ENCODE peak calls at places on chromosomes 4 and X, in six cellular contexts. G, Y, U, Z, W and D are unnamed samples.

GRCh38 chr4:15659768-15660394 is 4.7 kb upstream of the FBXL5 start:
- DNase-seq in G (no peak), Y (no peak), U (no peak), Z (no peak), W (no peak), D (no peak)

GRCh38 chrX:108070891-108071290 is 20.5 kb downstream of the PSMD10 start:
- DNase-seq in G (no peak), Y (no peak), U (no peak), Z (no peak), W (no peak), D (no peak)

GRCh38 chr4:10611673-10612072 is 72.9 kb downstream of the CLNK start:
- DNase-seq in G (no peak), Y (peak; percentile 60), U (no peak), Z (no peak), W (no peak), D (no peak)

GRCh38 chr4:155546451-155546850 is 120.2 kb upstream of the GUCY1A1 start:
- DNase-seq in G (no peak), Y (no peak), U (no peak), Z (no peak), W (no peak), D (no peak)

GRCh38 chr4:55372259-55372658 is 23.5 kb upstream of the TMEM165 start:
- DNase-seq in G (no peak), Y (no peak), U (no peak), Z (no peak), W (no peak), D (no peak)

GRCh38 chr4:139582044-139582443 is 26.0 kb upstream of the SETD7 start:
- DNase-seq in G (no peak), Y (no peak), U (no peak), Z (no peak), W (no peak), D (no peak)

GRCh38 chr4:146049802-146050201 is 111.2 kb upstream of the ZNF827 start:
- DNase-seq in G (no peak), Y (no peak), U (no peak), Z (no peak), W (no peak), D (no peak)

GRCh38 chr4:95956094-95956493 is 116.2 kb downstream of the PDHA2 start:
- DNase-seq in G (no peak), Y (no peak), U (no peak), Z (no peak), W (no peak), D (no peak)

GRCh38 chrX:136228808-136229207 is 22.4 kb downstream of the MAP7D3 start:
- DNase-seq in G (no peak), Y (no peak), U (no peak), Z (no peak), W (no peak), D (no peak)

GRCh38 chr4:153151535-153152452 is 52.4 kb upstream of the TRIM2 start:
- DNase-seq in G (peak; percentile 98), Y (peak; percentile 96), U (no peak), Z (peak; percentile 50), W (peak; percentile 90), D (peak; percentile 87)

GRCh38 chr4:122163301-122163700 is 11.2 kb downstream of the BLTP1 start:
- DNase-seq in G (no peak), Y (no peak), U (no peak), Z (no peak), W (no peak), D (no peak)

GRCh38 chr4:70522626-70523025 is 4.3 kb downstream of the AMTN start:
- DNase-seq in G (no peak), Y (no peak), U (no peak), Z (no peak), W (no peak), D (no peak)

GRCh38 chrX:107738272-107738671 is 37.3 kb downstream of the TSC22D3 start:
- DNase-seq in G (no peak), Y (peak; percentile 55), U (no peak), Z (no peak), W (no peak), D (no peak)

GRCh38 chrX:9882669-9883446 is 84.3 kb upstream of the CLDN34 start:
- DNase-seq in G (no peak), Y (no peak), U (no peak), Z (no peak), W (no peak), D (no peak)

GRCh38 chr4:147984065-147984777 is 252.3 kb downstream of the ARHGAP10 start:
- DNase-seq in G (peak; percentile 88), Y (peak; percentile 87), U (no peak), Z (no peak), W (no peak), D (no peak)

GRCh38 chrX:130196453-130196852 is 24.7 kb downstream of the RAB33A start:
- DNase-seq in G (no peak), Y (no peak), U (no peak), Z (no peak), W (no peak), D (no peak)

GRCh38 chrX:40945366-40945713 is 139.9 kb upstream of the USP9X start:
- DNase-seq in G (no peak), Y (no peak), U (no peak), Z (no peak), W (no peak), D (no peak)

GRCh38 chr4:83606435-83606834 is 70.5 kb downstream of the GPAT3 start:
- DNase-seq in G (no peak), Y (no peak), U (no peak), Z (no peak), W (no peak), D (no peak)

GRCh38 chr4:69861756-69862155 is 1.8 kb upstream of the SULT1E1 start:
- DNase-seq in G (no peak), Y (no peak), U (no peak), Z (no peak), W (no peak), D (no peak)

GRCh38 chrX:3371163-3371562 is 24.7 kb upstream of the MXRA5 start:
- DNase-seq in G (no peak), Y (no peak), U (no peak), Z (no peak), W (no peak), D (no peak)

GRCh38 chr4:25441519-25442117 is 64.6 kb downstream of the ANAPC4 start:
- DNase-seq in G (peak; percentile 86), Y (peak; percentile 92), U (no peak), Z (peak; percentile 62), W (no peak), D (peak; percentile 63)

GRCh38 chrX:13471269-13471668 is 98.1 kb upstream of the EGFL6 start:
- DNase-seq in G (no peak), Y (peak; percentile 59), U (no peak), Z (no peak), W (no peak), D (no peak)

GRCh38 chr4:110837896-110838450 is 215.1 kb upstream of the PITX2 start:
- DNase-seq in G (no peak), Y (no peak), U (no peak), Z (no peak), W (no peak), D (no peak)

GRCh38 chr4:11436673-11437072 is 8.0 kb upstream of the HS3ST1 start:
- DNase-seq in G (peak; percentile 41), Y (peak; percentile 76), U (no peak), Z (no peak), W (no peak), D (no peak)

GRCh38 chr4:19961092-19961491 is 290.6 kb upstream of the SLIT2 start:
- DNase-seq in G (no peak), Y (no peak), U (no peak), Z (no peak), W (no peak), D (no peak)

GRCh38 chr4:112517067-112517588 is 1.1 kb upstream of the NEUROG2 start:
- DNase-seq in G (peak; percentile 67), Y (peak; percentile 79), U (no peak), Z (no peak), W (no peak), D (no peak)

GRCh38 chr4:15234101-15234500 is 193.7 kb upstream of the C1QTNF7 start:
- DNase-seq in G (no peak), Y (no peak), U (no peak), Z (peak; percentile 20), W (no peak), D (no peak)

GRCh38 chrX:97479491-97479890 is 595.8 kb downstream of the RPA4 start:
- DNase-seq in G (no peak), Y (no peak), U (no peak), Z (no peak), W (no peak), D (no peak)

GRCh38 chrX:7647826-7648225 is 195.1 kb upstream of the VCX start:
- DNase-seq in G (no peak), Y (no peak), U (no peak), Z (no peak), W (no peak), D (no peak)

DNA sequence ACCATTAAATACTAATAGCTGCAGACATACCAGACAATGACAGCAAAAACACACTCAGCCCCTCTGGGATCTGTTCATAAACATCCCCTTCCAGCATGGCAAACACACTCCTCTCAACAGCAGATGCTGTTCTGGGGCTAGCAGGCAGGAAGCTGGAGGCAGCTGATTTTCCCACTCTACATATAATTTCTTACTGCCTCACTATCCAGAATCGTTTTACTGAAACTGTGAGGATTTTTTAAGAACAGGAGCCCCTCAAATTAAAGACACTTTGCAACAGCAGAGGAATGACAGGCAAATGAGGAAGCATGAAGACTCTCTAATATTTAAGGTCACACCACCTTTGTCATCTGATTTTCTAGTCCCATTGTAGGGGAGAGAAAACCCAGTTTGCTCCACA is 2.2 kb downstream of the MAPK10 start:
- DNase-seq in G (no peak), Y (no peak), U (no peak), Z (no peak), W (no peak), D (no peak)
- H3K4me1 ChIP-seq in G (peaks cover 35% of the 10 kb centered on the region), Y (peaks cover 16% of the 10 kb centered on the region), U (no peaks in the 10 kb centered on the region), Z (peaks cover 3% of the 10 kb centered on the region), W (no peaks in the 10 kb centered on the region), D (no peaks in the 10 kb centered on the region)

GRCh38 chrX:75038925-75039324 is 113.7 kb upstream of the NEXMIF start:
- DNase-seq in G (peak; percentile 41), Y (peak; percentile 44), U (no peak), Z (no peak), W (no peak), D (no peak)
- TF ChIP-seq CTCF in G (peak; percentile 50), Y (peak; percentile 55), U (no peak), Z (no peak), W (no peak), D (peak; percentile 24)

DNA sequence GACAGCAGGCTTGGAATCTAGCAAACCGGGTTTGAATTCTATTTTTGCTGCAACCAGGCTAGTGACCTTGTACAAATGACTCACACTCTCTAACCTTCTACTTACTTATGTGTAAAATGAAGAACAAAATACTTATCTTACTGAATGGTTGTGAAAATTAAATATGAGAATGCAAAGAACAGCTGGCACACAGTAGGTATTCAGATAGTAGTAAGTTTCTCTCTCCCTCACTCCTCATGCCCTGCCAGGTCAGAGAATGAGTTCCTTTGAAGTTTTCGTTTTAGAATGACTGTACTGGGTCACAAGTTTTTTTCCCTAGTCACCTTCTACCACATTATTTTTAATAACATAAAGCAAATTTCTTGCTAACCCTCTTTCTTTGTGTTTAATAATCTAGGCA is 33.0 kb downstream of the CISD2 start:
- DNase-seq in G (no peak), Y (no peak), U (no peak), Z (no peak), W (no peak), D (no peak)
- H3K4me1 ChIP-seq in G (no peaks in the 10 kb centered on the region), Y (no peaks in the 10 kb centered on the region), U (no peaks in the 10 kb centered on the region), Z (no peaks in the 10 kb centered on the region), W (no peaks in the 10 kb centered on the region), D (no peaks in the 10 kb centered on the region)

DNA sequence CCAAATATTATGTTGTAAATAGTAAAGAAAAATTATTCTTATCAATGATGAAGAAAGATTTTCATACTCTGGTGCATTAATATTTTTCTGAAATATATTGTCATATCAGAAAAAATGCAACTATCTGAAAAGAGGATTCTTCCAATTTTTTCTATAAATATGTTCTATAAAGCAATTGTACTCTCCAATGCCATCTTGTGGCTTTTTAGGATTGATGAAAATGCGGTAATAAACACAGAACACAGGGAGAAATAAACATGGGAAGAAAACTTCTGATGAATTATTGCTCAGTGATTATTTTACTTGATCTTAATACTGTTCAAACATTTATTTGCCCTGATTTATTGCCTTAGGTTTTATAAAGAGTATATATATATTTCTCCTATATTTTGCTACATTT is 215.4 kb downstream of the IL1RAPL1 start:
- DNase-seq in G (no peak), Y (no peak), U (no peak), Z (no peak), W (no peak), D (no peak)
- TF ChIP-seq CTCF in G (no peak), Y (peak; percentile 53), U (no peak), Z (no peak), W (no peak), D (no peak)